ENCODE peak calls at places on chromosomes 5 and 9, in ten cellular contexts. One of them, this sample, is unnamed.

GRCh38 chr5:168552146-168552545 is 23.0 kb downstream of the FBLL1 start:
- DNase-seq in breast epithelium: no peak
- DNase-seq in GM20000: no peak
- DNase-seq in fibroblast of lung: peak; percentile 96
- DNase-seq in RWPE1: no peak
- DNase-seq in HepG2: no peak
- DNase-seq in cardiac muscle cell: no peak
- DNase-seq in endothelial cell: no peak
- DNase-seq in dorsolateral prefrontal cortex: no peak
- DNase-seq in IMR-90: peak; percentile 97
- DNase-seq in this sample: peak; percentile 47

GRCh38 chr9:137241490-137242328 is 622 bp downstream of the TUBB4B start:
- DNase-seq in breast epithelium: peak; percentile 51
- DNase-seq in GM20000: peak; percentile 79
- DNase-seq in fibroblast of lung: peak; percentile 37
- DNase-seq in RWPE1: peak; percentile 89
- DNase-seq in HepG2: peak; percentile 54
- DNase-seq in cardiac muscle cell: peak; percentile 54
- DNase-seq in endothelial cell: no peak
- DNase-seq in dorsolateral prefrontal cortex: no peak
- DNase-seq in IMR-90: peak; percentile 32
- DNase-seq in this sample: no peak

GRCh38 chr5:132134384-132134783 is 60.8 kb downstream of the CSF2 start:
- DNase-seq in breast epithelium: no peak
- DNase-seq in GM20000: no peak
- DNase-seq in fibroblast of lung: peak; percentile 17
- DNase-seq in RWPE1: peak; percentile 30
- DNase-seq in HepG2: peak; percentile 15
- DNase-seq in cardiac muscle cell: no peak
- DNase-seq in endothelial cell: no peak
- DNase-seq in dorsolateral prefrontal cortex: no peak
- DNase-seq in IMR-90: peak; percentile 30
- DNase-seq in this sample: no peak

GRCh38 chr9:127608104-127608966 is 3.7 kb upstream of the STXBP1 start:
- DNase-seq in breast epithelium: peak; percentile 37
- DNase-seq in GM20000: peak; percentile 87
- DNase-seq in fibroblast of lung: peak; percentile 48
- DNase-seq in RWPE1: peak; percentile 98
- DNase-seq in HepG2: peak; percentile 66
- DNase-seq in cardiac muscle cell: peak; percentile 94
- DNase-seq in endothelial cell: peak; percentile 40
- DNase-seq in dorsolateral prefrontal cortex: peak; percentile 84
- DNase-seq in IMR-90: peak; percentile 38
- DNase-seq in this sample: no peak

GRCh38 chr5:75058986-75059508 is 6.7 kb upstream of the GCNT4 start:
- DNase-seq in breast epithelium: no peak
- DNase-seq in GM20000: no peak
- DNase-seq in fibroblast of lung: no peak
- DNase-seq in RWPE1: no peak
- DNase-seq in HepG2: no peak
- DNase-seq in cardiac muscle cell: no peak
- DNase-seq in endothelial cell: no peak
- DNase-seq in dorsolateral prefrontal cortex: no peak
- DNase-seq in IMR-90: no peak
- DNase-seq in this sample: no peak

GRCh38 chr5:89037090-89037489 is 154.1 kb upstream of the MEF2C start:
- DNase-seq in breast epithelium: no peak
- DNase-seq in GM20000: no peak
- DNase-seq in fibroblast of lung: peak; percentile 69
- DNase-seq in RWPE1: peak; percentile 25
- DNase-seq in HepG2: peak; percentile 2
- DNase-seq in cardiac muscle cell: no peak
- DNase-seq in endothelial cell: no peak
- DNase-seq in dorsolateral prefrontal cortex: no peak
- DNase-seq in IMR-90: peak; percentile 51
- DNase-seq in this sample: no peak

GRCh38 chr9:123978981-123979380 is 32.6 kb upstream of the LHX2 start:
- DNase-seq in breast epithelium: no peak
- DNase-seq in GM20000: no peak
- DNase-seq in fibroblast of lung: no peak
- DNase-seq in RWPE1: no peak
- DNase-seq in HepG2: no peak
- DNase-seq in cardiac muscle cell: no peak
- DNase-seq in endothelial cell: no peak
- DNase-seq in dorsolateral prefrontal cortex: no peak
- DNase-seq in IMR-90: no peak
- DNase-seq in this sample: no peak

GRCh38 chr9:114166103-114166470 is 10.8 kb downstream of the COL27A1 start:
- DNase-seq in breast epithelium: no peak
- DNase-seq in GM20000: no peak
- DNase-seq in fibroblast of lung: no peak
- DNase-seq in RWPE1: no peak
- DNase-seq in HepG2: no peak
- DNase-seq in cardiac muscle cell: no peak
- DNase-seq in endothelial cell: no peak
- DNase-seq in dorsolateral prefrontal cortex: no peak
- DNase-seq in IMR-90: no peak
- DNase-seq in this sample: no peak

GRCh38 chr9:36832232-36832795 is 201.8 kb downstream of the PAX5 start:
- DNase-seq in breast epithelium: no peak
- DNase-seq in GM20000: no peak
- DNase-seq in fibroblast of lung: no peak
- DNase-seq in RWPE1: no peak
- DNase-seq in HepG2: no peak
- DNase-seq in cardiac muscle cell: no peak
- DNase-seq in endothelial cell: no peak
- DNase-seq in dorsolateral prefrontal cortex: peak; percentile 57
- DNase-seq in IMR-90: no peak
- DNase-seq in this sample: no peak

GRCh38 chr9:36831381-36832231 is 202.5 kb downstream of the PAX5 start:
- DNase-seq in breast epithelium: no peak
- DNase-seq in GM20000: no peak
- DNase-seq in fibroblast of lung: no peak
- DNase-seq in RWPE1: no peak
- DNase-seq in HepG2: no peak
- DNase-seq in cardiac muscle cell: no peak
- DNase-seq in endothelial cell: no peak
- DNase-seq in dorsolateral prefrontal cortex: no peak
- DNase-seq in IMR-90: no peak
- DNase-seq in this sample: no peak

GRCh38 chr9:36835271-36835996 is 198.6 kb downstream of the PAX5 start:
- DNase-seq in breast epithelium: no peak
- DNase-seq in GM20000: no peak
- DNase-seq in fibroblast of lung: no peak
- DNase-seq in RWPE1: no peak
- DNase-seq in HepG2: no peak
- DNase-seq in cardiac muscle cell: no peak
- DNase-seq in endothelial cell: no peak
- DNase-seq in dorsolateral prefrontal cortex: no peak
- DNase-seq in IMR-90: no peak
- DNase-seq in this sample: no peak

GRCh38 chr9:36834736-36835135 is 199.3 kb downstream of the PAX5 start:
- DNase-seq in breast epithelium: no peak
- DNase-seq in GM20000: no peak
- DNase-seq in fibroblast of lung: no peak
- DNase-seq in RWPE1: no peak
- DNase-seq in HepG2: no peak
- DNase-seq in cardiac muscle cell: no peak
- DNase-seq in endothelial cell: no peak
- DNase-seq in dorsolateral prefrontal cortex: no peak
- DNase-seq in IMR-90: no peak
- DNase-seq in this sample: no peak

DNA sequence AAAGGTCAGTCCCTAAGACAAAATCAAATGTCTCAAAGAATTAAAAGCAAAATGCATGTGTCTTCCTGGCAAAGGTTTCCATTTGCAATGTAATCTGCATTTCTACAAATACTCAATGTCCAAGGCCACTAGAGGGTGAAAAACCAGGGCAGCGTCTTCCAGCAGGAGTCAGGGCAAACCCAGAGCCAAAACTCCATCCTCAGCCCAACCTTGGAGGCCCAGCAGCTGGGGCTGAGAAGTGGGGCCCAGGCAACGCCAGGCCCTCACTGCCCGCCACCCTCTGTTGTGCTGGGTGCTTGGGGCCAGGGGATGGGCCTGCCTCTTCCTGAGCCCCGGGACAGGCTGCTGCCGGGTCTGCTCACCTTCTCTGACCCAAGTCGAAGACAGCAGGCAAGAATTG is 200.1 kb downstream of the PAX5 start:
- DNase-seq in breast epithelium: no peak
- DNase-seq in GM20000: no peak
- DNase-seq in fibroblast of lung: no peak
- DNase-seq in RWPE1: no peak
- DNase-seq in HepG2: no peak
- DNase-seq in cardiac muscle cell: no peak
- DNase-seq in endothelial cell: no peak
- DNase-seq in dorsolateral prefrontal cortex: no peak
- DNase-seq in IMR-90: no peak
- DNase-seq in this sample: no peak
- TF ChIP-seq CTCF in breast epithelium: no peak
- TF ChIP-seq CTCF in GM20000: no peak
- TF ChIP-seq CTCF in fibroblast of lung: no peak
- TF ChIP-seq CTCF in RWPE1: no peak
- TF ChIP-seq CTCF in HepG2: no peak
- TF ChIP-seq CTCF in cardiac muscle cell: no peak
- TF ChIP-seq CTCF in endothelial cell: no peak
- TF ChIP-seq CTCF in dorsolateral prefrontal cortex: no peak
- TF ChIP-seq CTCF in IMR-90: no peak
- TF ChIP-seq CTCF in this sample: no peak

DNA sequence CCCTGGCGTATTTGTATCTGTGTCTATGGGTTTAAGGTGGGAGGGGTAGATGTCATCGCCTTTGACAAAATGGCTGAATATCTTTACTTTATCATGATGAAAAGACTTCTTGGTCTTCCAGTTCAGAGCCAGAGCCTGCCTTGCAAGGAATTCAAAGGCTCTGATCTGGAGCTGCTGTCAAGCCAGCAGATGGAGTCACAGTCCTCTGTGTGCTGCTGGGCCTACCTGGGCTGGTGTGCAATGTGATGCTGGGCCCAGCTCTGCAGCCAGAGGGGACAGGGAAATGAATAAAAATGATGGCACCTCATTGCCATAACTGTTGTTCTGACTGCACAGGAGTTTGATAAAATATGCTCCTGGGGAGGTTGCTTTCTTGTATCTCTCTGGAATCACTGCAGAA is 20.2 kb upstream of the HSPA9 start:
- DNase-seq in breast epithelium: no peak
- DNase-seq in GM20000: no peak
- DNase-seq in fibroblast of lung: no peak
- DNase-seq in RWPE1: no peak
- DNase-seq in HepG2: no peak
- DNase-seq in cardiac muscle cell: peak; percentile 32
- DNase-seq in endothelial cell: no peak
- DNase-seq in dorsolateral prefrontal cortex: peak; percentile 58
- DNase-seq in IMR-90: no peak
- DNase-seq in this sample: no peak
- TF ChIP-seq CTCF in breast epithelium: no peak
- TF ChIP-seq CTCF in GM20000: no peak
- TF ChIP-seq CTCF in fibroblast of lung: no peak
- TF ChIP-seq CTCF in RWPE1: no peak
- TF ChIP-seq CTCF in HepG2: peak; percentile 56
- TF ChIP-seq CTCF in cardiac muscle cell: no peak
- TF ChIP-seq CTCF in endothelial cell: no peak
- TF ChIP-seq CTCF in dorsolateral prefrontal cortex: peak; percentile 55
- TF ChIP-seq CTCF in IMR-90: peak; percentile 11
- TF ChIP-seq CTCF in this sample: peak; percentile 27

DNA sequence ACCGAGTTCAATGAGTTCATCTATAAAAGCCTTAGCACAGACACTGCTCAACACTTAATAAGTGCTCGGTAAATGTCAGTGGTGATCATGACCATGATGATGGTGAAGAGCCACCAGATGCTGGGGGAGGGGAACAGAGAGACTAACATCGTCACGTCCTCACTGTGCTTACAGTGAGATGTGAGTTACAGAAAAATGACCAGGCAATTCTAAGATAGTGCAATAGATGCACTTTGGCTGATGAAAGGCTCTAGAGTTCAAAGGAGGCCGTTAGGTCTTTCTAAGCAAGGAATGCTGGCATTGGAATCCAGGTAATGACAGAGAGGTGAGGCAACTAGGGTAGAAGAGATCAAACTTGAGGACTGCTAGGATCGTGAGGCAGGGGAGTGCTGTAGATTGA is 36.7 kb downstream of the ARL15 start:
- DNase-seq in breast epithelium: no peak
- DNase-seq in GM20000: no peak
- DNase-seq in fibroblast of lung: no peak
- DNase-seq in RWPE1: no peak
- DNase-seq in HepG2: peak; percentile 41
- DNase-seq in cardiac muscle cell: peak; percentile 10
- DNase-seq in endothelial cell: no peak
- DNase-seq in dorsolateral prefrontal cortex: no peak
- DNase-seq in IMR-90: no peak
- DNase-seq in this sample: no peak
- TF ChIP-seq CTCF in breast epithelium: no peak
- TF ChIP-seq CTCF in GM20000: no peak
- TF ChIP-seq CTCF in fibroblast of lung: no peak
- TF ChIP-seq CTCF in RWPE1: no peak
- TF ChIP-seq CTCF in HepG2: no peak
- TF ChIP-seq CTCF in cardiac muscle cell: no peak
- TF ChIP-seq CTCF in endothelial cell: no peak
- TF ChIP-seq CTCF in dorsolateral prefrontal cortex: no peak
- TF ChIP-seq CTCF in IMR-90: no peak
- TF ChIP-seq CTCF in this sample: no peak

GRCh38 chr5:31845351-31845750 is 206.4 kb downstream of the PDZD2 start:
- DNase-seq in breast epithelium: no peak
- DNase-seq in GM20000: no peak
- DNase-seq in fibroblast of lung: peak; percentile 68
- DNase-seq in RWPE1: no peak
- DNase-seq in HepG2: no peak
- DNase-seq in cardiac muscle cell: no peak
- DNase-seq in endothelial cell: no peak
- DNase-seq in dorsolateral prefrontal cortex: no peak
- DNase-seq in IMR-90: no peak
- DNase-seq in this sample: no peak

GRCh38 chr5:31847354-31847753 is 208.4 kb downstream of the PDZD2 start:
- DNase-seq in breast epithelium: peak; percentile 17
- DNase-seq in GM20000: no peak
- DNase-seq in fibroblast of lung: no peak
- DNase-seq in RWPE1: no peak
- DNase-seq in HepG2: no peak
- DNase-seq in cardiac muscle cell: no peak
- DNase-seq in endothelial cell: no peak
- DNase-seq in dorsolateral prefrontal cortex: no peak
- DNase-seq in IMR-90: no peak
- DNase-seq in this sample: no peak

GRCh38 chr5:31846934-31847333 is 208.0 kb downstream of the PDZD2 start:
- DNase-seq in breast epithelium: no peak
- DNase-seq in GM20000: no peak
- DNase-seq in fibroblast of lung: no peak
- DNase-seq in RWPE1: no peak
- DNase-seq in HepG2: no peak
- DNase-seq in cardiac muscle cell: no peak
- DNase-seq in endothelial cell: no peak
- DNase-seq in dorsolateral prefrontal cortex: no peak
- DNase-seq in IMR-90: no peak
- DNase-seq in this sample: no peak

DNA sequence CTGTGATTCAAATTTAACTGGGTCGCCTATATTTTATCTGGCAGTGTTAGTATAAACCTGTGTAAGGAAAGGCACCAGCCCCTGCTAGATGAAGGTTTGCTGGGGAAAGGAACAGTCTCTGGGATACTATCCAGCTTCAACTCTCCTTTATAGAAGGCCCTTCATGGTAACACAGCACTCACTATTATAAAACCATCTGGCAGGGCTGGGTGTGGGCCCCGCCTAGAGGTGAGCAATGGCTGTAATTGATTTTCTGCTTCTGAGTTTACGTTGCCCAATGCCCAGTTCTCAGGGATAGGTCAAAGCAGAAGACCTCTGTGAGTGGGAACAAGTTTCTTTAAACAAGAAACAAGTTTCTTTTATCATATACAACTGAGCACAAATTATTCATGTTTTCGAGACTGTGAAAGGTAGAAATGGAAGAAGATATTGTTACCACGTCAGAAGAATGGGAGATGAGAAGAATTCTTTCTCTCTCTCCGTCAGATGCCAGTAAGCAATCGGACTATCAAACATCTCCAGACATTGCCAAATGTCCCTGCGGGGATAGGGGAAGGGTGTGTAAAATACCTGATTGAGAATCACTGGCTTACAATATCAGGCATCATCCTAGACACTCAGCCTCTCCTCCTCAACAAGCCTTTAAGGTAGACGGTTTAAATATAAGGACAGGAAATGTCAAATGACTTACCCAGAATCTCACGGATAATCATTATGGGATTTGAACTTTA is 205.8 kb downstream of the PDZD2 start:
- DNase-seq in breast epithelium: no peak
- DNase-seq in GM20000: no peak
- DNase-seq in fibroblast of lung: no peak
- DNase-seq in RWPE1: peak; percentile 42
- DNase-seq in HepG2: no peak
- DNase-seq in cardiac muscle cell: no peak
- DNase-seq in endothelial cell: no peak
- DNase-seq in dorsolateral prefrontal cortex: no peak
- DNase-seq in IMR-90: no peak
- DNase-seq in this sample: no peak
- TF ChIP-seq CTCF in breast epithelium: no peak
- TF ChIP-seq CTCF in GM20000: no peak
- TF ChIP-seq CTCF in fibroblast of lung: no peak
- TF ChIP-seq CTCF in RWPE1: no peak
- TF ChIP-seq CTCF in HepG2: no peak
- TF ChIP-seq CTCF in cardiac muscle cell: no peak
- TF ChIP-seq CTCF in endothelial cell: no peak
- TF ChIP-seq CTCF in dorsolateral prefrontal cortex: no peak
- TF ChIP-seq CTCF in IMR-90: no peak
- TF ChIP-seq CTCF in this sample: no peak